ENCODE peak calls at places on chromosomes 16 and 17, in ten cellular contexts. D is iPS DF 6.9; W is ascending aorta; E is GM06990; M is upper lobe of right lung; V is cardiac muscle cell; T is CD8-positive, alpha-beta T cell; R is mammary epithelial cell; C is GM23338; K is left ventricle myocardium inferior. B is an unnamed sample. For H3K36me3, the result is how much of the 10 kb centered on the place peaks cover.

GRCh38 chr17:2482218-2482617 is 29.5 kb downstream of the METTL16 start:
- DNase-seq in D (no peak), W (no peak), E (no peak), M (no peak), V (no peak), T (no peak), R (no peak), C (no peak), K (no peak), B (no peak)

GRCh38 chr17:43976956-43977837 is 23.5 kb upstream of the PYY start:
- DNase-seq in D (no peak), W (no peak), E (no peak), M (no peak), V (no peak), T (no peak), R (no peak), C (no peak), K (no peak), B (no peak)

GRCh38 chr17:38551121-38551520 is 54.6 kb downstream of the SRCIN1 start:
- DNase-seq in D (no peak), W (no peak), E (no peak), M (no peak), V (no peak), T (no peak), R (no peak), C (no peak), K (no peak), B (no peak)

GRCh38 chr16:19132898-19133297 is 19.1 kb downstream of the ITPRIPL2 start:
- DNase-seq in D (no peak), W (no peak), E (peak), M (no peak), V (no peak), T (no peak), R (no peak), C (no peak), K (no peak), B (no peak)

GRCh38 chr16:49576941-49577340 is 203.3 kb downstream of the C16orf78 start:
- DNase-seq in D (no peak), W (no peak), E (no peak), M (no peak), V (no peak), T (no peak), R (no peak), C (no peak), K (no peak), B (no peak)

GRCh38 chr17:79947351-79948031 is 88.2 kb downstream of the TBC1D16 start:
- DNase-seq in D (no peak), W (no peak), E (no peak), M (peak), V (peak), T (no peak), R (peak), C (no peak), K (peak), B (no peak)

GRCh38 chr17:72654746-72655145 is 437.7 kb downstream of the SLC39A11 start:
- DNase-seq in D (no peak), W (no peak), E (no peak), M (no peak), V (no peak), T (no peak), R (no peak), C (no peak), K (no peak), B (no peak)

GRCh38 chr16:3220839-3221238 is 14.1 kb downstream of the ZNF200 start:
- DNase-seq in D (no peak), W (no peak), E (no peak), M (no peak), V (no peak), T (no peak), R (no peak), C (no peak), K (no peak), B (no peak)

GRCh38 chr17:673200-673681 is 41.4 kb downstream of the VPS53 start:
- DNase-seq in D (no peak), W (no peak), E (no peak), M (peak), V (no peak), T (no peak), R (no peak), C (peak), K (no peak), B (no peak)

GRCh38 chr17:47694818-47695663 is 1.1 kb downstream of the TBKBP1 start:
- DNase-seq in D (no peak), W (no peak), E (no peak), M (peak), V (peak), T (no peak), R (no peak), C (peak), K (peak), B (no peak)

GRCh38 chr17:15942207-15942833 is 2.6 kb upstream of the ADORA2B start:
- DNase-seq in D (no peak), W (no peak), E (no peak), M (no peak), V (no peak), T (no peak), R (no peak), C (no peak), K (peak), B (no peak)

GRCh38 chr17:17975441-17975840 is 2.8 kb downstream of the DRC3 start:
- DNase-seq in D (no peak), W (no peak), E (no peak), M (no peak), V (peak), T (no peak), R (no peak), C (no peak), K (no peak), B (no peak)

GRCh38 chr17:57484081-57484666 is 227.9 kb downstream of the MSI2 start:
- DNase-seq in D (no peak), W (no peak), E (no peak), M (no peak), V (no peak), T (no peak), R (no peak), C (no peak), K (no peak), B (no peak)

GRCh38 chr16:71229344-71229743 is 1.2 kb downstream of the HYDIN start:
- DNase-seq in D (no peak), W (no peak), E (no peak), M (no peak), V (no peak), T (no peak), R (no peak), C (no peak), K (no peak), B (no peak)

GRCh38 chr16:78893340-78893739 is 707.2 kb downstream of the MAF start:
- DNase-seq in D (no peak), W (no peak), E (no peak), M (no peak), V (no peak), T (no peak), R (no peak), C (no peak), K (no peak), B (no peak)

GRCh38 chr17:46128453-46128852 is 64.8 kb downstream of the KANSL1 start:
- DNase-seq in D (no peak), W (no peak), E (no peak), M (no peak), V (no peak), T (no peak), R (no peak), C (no peak), K (no peak), B (no peak)

GRCh38 chr16:13148836-13149235 is 247.4 kb downstream of the SHISA9 start:
- DNase-seq in D (no peak), W (no peak), E (no peak), M (no peak), V (no peak), T (no peak), R (no peak), C (no peak), K (no peak), B (no peak)

GRCh38 chr16:6247771-6248170 is 1084.9 kb upstream of the RBFOX1 start:
- DNase-seq in D (no peak), W (no peak), E (no peak), M (no peak), V (no peak), T (no peak), R (no peak), C (no peak), K (no peak), B (no peak)

GRCh38 chr16:84746231-84746630 is 46.4 kb downstream of the USP10 start:
- DNase-seq in D (no peak), W (no peak), E (no peak), M (no peak), V (no peak), T (no peak), R (no peak), C (no peak), K (no peak), B (no peak)

GRCh38 chr16:24118126-24118821 is 137.9 kb upstream of the CACNG3 start:
- DNase-seq in D (no peak), W (no peak), E (no peak), M (no peak), V (no peak), T (no peak), R (no peak), C (no peak), K (no peak), B (no peak)

GRCh38 chr16:11016993-11017392 is 72.6 kb downstream of the CLEC16A start:
- DNase-seq in D (no peak), W (no peak), E (no peak), M (peak), V (peak), T (peak), R (peak), C (no peak), K (peak), B (no peak)

GRCh38 chr17:7912927-7913524 is 3.1 kb downstream of the RNF227 start:
- DNase-seq in D (no peak), W (no peak), E (no peak), M (no peak), V (peak), T (no peak), R (peak), C (peak), K (no peak), B (peak)

GRCh38 chr16:55905651-55906050 is 30.5 kb upstream of the CES5A start:
- DNase-seq in D (no peak), W (no peak), E (no peak), M (no peak), V (no peak), T (no peak), R (no peak), C (no peak), K (no peak), B (no peak)

GRCh38 chr16:69111831-69112230 is 6.4 kb downstream of the HAS3 start:
- DNase-seq in D (no peak), W (no peak), E (no peak), M (peak), V (no peak), T (no peak), R (no peak), C (no peak), K (no peak), B (no peak)

GRCh38 chr16:69113216-69113615 is 7.8 kb downstream of the HAS3 start:
- DNase-seq in D (no peak), W (no peak), E (no peak), M (peak), V (no peak), T (no peak), R (no peak), C (no peak), K (no peak), B (no peak)

GRCh38 chr16:69111216-69111615 is 5.8 kb downstream of the HAS3 start:
- DNase-seq in D (no peak), W (no peak), E (no peak), M (peak), V (no peak), T (no peak), R (no peak), C (no peak), K (no peak), B (no peak)

GRCh38 chr16:69114346-69114975 is 9.0 kb downstream of the HAS3 start:
- DNase-seq in D (no peak), W (no peak), E (no peak), M (peak), V (no peak), T (no peak), R (no peak), C (no peak), K (no peak), B (no peak)

GRCh38 chr16:69112285-69113129 is 7.1 kb downstream of the HAS3 start:
- DNase-seq in D (no peak), W (no peak), E (no peak), M (peak), V (peak), T (no peak), R (no peak), C (peak), K (peak), B (no peak)
- H3K36me3 ChIP-seq in D (under half), W (under half), E (under half), M (half or more), V (under half), T (under half), R (half or more), C (half or more), K (under half), B (under half)

GRCh38 chr16:28867241-28867640 is 3.6 kb downstream of the SH2B1 start:
- DNase-seq in D (no peak), W (no peak), E (no peak), M (no peak), V (no peak), T (no peak), R (no peak), C (no peak), K (no peak), B (no peak)

GRCh38 chr16:28865289-28865688 is 1.6 kb downstream of the SH2B1 start:
- DNase-seq in D (no peak), W (no peak), E (no peak), M (no peak), V (no peak), T (no peak), R (no peak), C (no peak), K (no peak), B (no peak)

GRCh38 chr16:28863929-28864886 is 565 bp downstream of the SH2B1 start:
- DNase-seq in D (no peak), W (no peak), E (no peak), M (no peak), V (peak), T (no peak), R (peak), C (peak), K (no peak), B (no peak)

GRCh38 chr16:28865722-28866453 is 2.2 kb downstream of the SH2B1 start:
- DNase-seq in D (no peak), W (no peak), E (no peak), M (no peak), V (no peak), T (no peak), R (no peak), C (no peak), K (no peak), B (no peak)

GRCh38 chr16:28866454-28866804 is 2.8 kb downstream of the SH2B1 start:
- DNase-seq in D (no peak), W (no peak), E (no peak), M (no peak), V (no peak), T (no peak), R (no peak), C (no peak), K (no peak), B (no peak)
- H3K36me3 ChIP-seq in D (under half), W (under half), E (under half), M (under half), V (under half), T (under half), R (under half), C (under half), K (under half), B (under half)

GRCh38 chr17:62673614-62674362 is 46.3 kb downstream of the MRC2 start:
- DNase-seq in D (no peak), W (no peak), E (no peak), M (no peak), V (no peak), T (no peak), R (no peak), C (no peak), K (no peak), B (no peak)

GRCh38 chr17:62670202-62670821 is 42.8 kb downstream of the MRC2 start:
- DNase-seq in D (peak), W (no peak), E (no peak), M (no peak), V (no peak), T (no peak), R (peak), C (peak), K (no peak), B (no peak)

GRCh38 chr17:62672957-62673356 is 45.5 kb downstream of the MRC2 start:
- DNase-seq in D (no peak), W (no peak), E (no peak), M (no peak), V (no peak), T (no peak), R (no peak), C (no peak), K (no peak), B (no peak)

GRCh38 chr17:62674363-62674739 is 46.9 kb downstream of the MRC2 start:
- DNase-seq in D (no peak), W (no peak), E (no peak), M (no peak), V (no peak), T (no peak), R (no peak), C (no peak), K (no peak), B (no peak)

DNA sequence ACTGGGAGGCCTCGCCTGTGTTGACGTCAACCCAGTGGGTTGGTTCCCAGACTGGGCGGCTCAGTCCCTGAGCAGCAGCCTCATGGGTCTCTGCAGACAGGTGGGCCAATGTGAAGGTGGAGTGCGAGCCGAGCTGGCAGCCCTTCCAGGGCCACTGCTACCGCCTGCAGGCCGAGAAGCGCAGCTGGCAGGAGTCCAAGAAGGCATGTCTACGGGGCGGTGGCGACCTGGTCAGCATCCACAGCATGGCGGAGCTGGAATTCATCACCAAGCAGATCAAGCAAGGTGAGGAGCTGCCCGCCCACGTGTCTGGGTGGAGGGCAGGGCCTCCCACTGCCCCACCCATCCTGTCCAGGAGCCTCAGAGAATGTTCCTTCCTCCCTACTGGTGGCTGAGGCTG is 44.1 kb downstream of the MRC2 start:
- DNase-seq in D (no peak), W (no peak), E (no peak), M (no peak), V (no peak), T (no peak), R (peak), C (no peak), K (no peak), B (no peak)
- H3K36me3 ChIP-seq in D (under half), W (under half), E (under half), M (under half), V (under half), T (under half), R (under half), C (under half), K (under half), B (under half)

DNA sequence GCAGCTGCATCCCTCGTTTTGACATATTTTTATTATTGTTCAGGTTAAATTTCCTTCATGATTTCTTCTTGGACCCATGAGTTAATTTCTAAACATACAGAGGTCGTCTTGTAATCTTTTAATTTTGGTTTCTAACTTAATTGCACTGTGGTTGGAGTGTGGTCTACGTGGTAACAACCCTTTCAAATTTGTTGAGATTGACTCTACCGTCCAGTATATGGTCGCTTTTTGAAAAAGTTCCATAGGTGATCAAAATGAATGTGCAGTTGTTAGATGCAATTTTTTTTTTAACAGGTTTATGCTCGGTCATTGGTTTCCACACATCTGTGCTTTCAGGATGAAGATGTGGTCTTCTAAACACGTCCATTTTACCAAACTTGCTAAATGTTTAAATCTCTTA is 11.0 kb upstream of the SLC6A4 start:
- DNase-seq in D (no peak), W (no peak), E (no peak), M (no peak), V (no peak), T (no peak), R (no peak), C (no peak), K (no peak), B (no peak)
- H3K36me3 ChIP-seq in D (under half), W (under half), E (under half), M (under half), V (under half), T (under half), R (under half), C (under half), K (under half), B (under half)

GRCh38 chr17:29133146-29133713 is 47.0 kb downstream of the MYO18A start:
- DNase-seq in D (no peak), W (peak), E (no peak), M (no peak), V (peak), T (no peak), R (no peak), C (peak), K (peak), B (no peak)

GRCh38 chr17:29129731-29130130 is 50.5 kb downstream of the MYO18A start:
- DNase-seq in D (no peak), W (no peak), E (no peak), M (no peak), V (no peak), T (no peak), R (no peak), C (no peak), K (no peak), B (no peak)

GRCh38 chr17:29135464-29135863 is 44.7 kb downstream of the MYO18A start:
- DNase-seq in D (no peak), W (no peak), E (no peak), M (no peak), V (no peak), T (no peak), R (no peak), C (no peak), K (no peak), B (no peak)

GRCh38 chr17:29127840-29128239 is 52.4 kb downstream of the MYO18A start:
- DNase-seq in D (no peak), W (no peak), E (no peak), M (no peak), V (no peak), T (no peak), R (no peak), C (no peak), K (no peak), B (no peak)

DNA sequence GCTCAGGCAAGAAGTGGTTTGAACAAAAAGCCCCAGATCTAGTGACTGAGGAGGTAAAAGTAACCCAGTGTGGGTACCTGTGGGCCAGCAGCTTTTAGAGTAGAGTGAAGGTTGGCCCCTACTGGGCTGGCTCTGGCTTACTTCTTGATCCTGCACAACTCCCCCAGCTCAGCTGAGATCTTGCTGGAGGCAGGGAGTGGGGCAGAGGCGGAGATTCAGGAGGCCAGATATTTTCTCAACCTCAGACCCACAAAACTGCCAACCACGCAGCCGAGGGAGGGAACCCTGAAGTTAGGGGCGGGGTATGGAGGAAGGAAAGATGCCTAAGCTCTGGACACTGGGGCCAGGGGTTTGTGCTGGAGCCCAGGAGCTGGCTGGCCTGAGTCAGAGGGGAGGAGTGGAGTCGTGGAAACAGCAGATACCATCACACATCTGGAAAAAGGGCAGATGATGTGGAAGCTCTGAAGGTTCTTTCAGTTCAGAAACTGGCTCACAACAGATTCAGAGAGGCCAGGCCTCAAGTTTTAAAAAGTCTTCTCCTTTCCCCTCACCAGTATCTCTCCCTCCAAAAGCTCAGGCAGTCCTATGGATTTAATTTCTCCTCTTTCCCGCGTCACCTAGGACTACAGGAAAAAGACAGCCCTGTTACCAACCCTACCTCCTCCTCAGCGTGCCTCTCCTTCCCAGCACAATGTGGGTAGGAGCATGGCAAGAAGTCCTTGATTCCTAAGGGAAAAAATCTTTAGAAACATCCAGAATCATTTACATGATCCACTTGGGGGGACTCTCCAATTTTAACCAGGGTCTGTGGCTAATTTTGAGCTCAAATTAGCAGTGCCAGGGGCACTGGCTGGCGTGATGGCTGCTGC is 48.1 kb downstream of the MYO18A start:
- DNase-seq in D (no peak), W (peak), E (no peak), M (no peak), V (peak), T (no peak), R (no peak), C (no peak), K (no peak), B (no peak)
- H3K36me3 ChIP-seq in D (under half), W (under half), E (under half), M (under half), V (under half), T (under half), R (under half), C (under half), K (under half), B (under half)